ENCODE peak calls at places on chromosomes 13 and 19, in four cellular contexts. One of them, this sample, is unnamed.

GRCh38 chr13:79491715-79492114 is 10.8 kb downstream of the NDFIP2 start:
- DNase-seq in HepG2: no peak
- DNase-seq in GM12878: no peak
- DNase-seq in K562: no peak
- DNase-seq in this sample: no peak

GRCh38 chr13:103104340-103104739 is 38.1 kb upstream of the SLC10A2 start:
- DNase-seq in HepG2: no peak
- DNase-seq in GM12878: no peak
- DNase-seq in K562: no peak
- DNase-seq in this sample: peak

GRCh38 chr13:75881109-75881775 is 245.1 kb downstream of the LMO7 start:
- DNase-seq in HepG2: no peak
- DNase-seq in GM12878: no peak
- DNase-seq in K562: no peak
- DNase-seq in this sample: no peak

GRCh38 chr13:66154981-66155380 is 1075.2 kb downstream of the PCDH9 start:
- DNase-seq in HepG2: no peak
- DNase-seq in GM12878: no peak
- DNase-seq in K562: no peak
- DNase-seq in this sample: no peak

GRCh38 chr19:55210120-55210493 is 806 bp upstream of the PTPRH start:
- DNase-seq in HepG2: peak
- DNase-seq in GM12878: no peak
- DNase-seq in K562: no peak
- DNase-seq in this sample: no peak

GRCh38 chr13:97332725-97333124 is 101.2 kb upstream of the RAP2A start:
- DNase-seq in HepG2: no peak
- DNase-seq in GM12878: no peak
- DNase-seq in K562: no peak
- DNase-seq in this sample: no peak

GRCh38 chr19:4414144-4414799 is 11.8 kb downstream of the CHAF1A start:
- DNase-seq in HepG2: no peak
- DNase-seq in GM12878: no peak
- DNase-seq in K562: no peak
- DNase-seq in this sample: no peak

GRCh38 chr13:98549006-98549727 is 27.7 kb downstream of the STK24 start:
- DNase-seq in HepG2: peak
- DNase-seq in GM12878: no peak
- DNase-seq in K562: no peak
- DNase-seq in this sample: no peak

GRCh38 chr13:100106705-100107104 is 17.8 kb downstream of the PCCA start:
- DNase-seq in HepG2: no peak
- DNase-seq in GM12878: no peak
- DNase-seq in K562: no peak
- DNase-seq in this sample: no peak

GRCh38 chr13:101875717-101876393 is 423.4 kb downstream of the ITGBL1 start:
- DNase-seq in HepG2: peak
- DNase-seq in GM12878: no peak
- DNase-seq in K562: no peak
- DNase-seq in this sample: no peak

GRCh38 chr19:15532779-15533521 is 24.6 kb downstream of the CYP4F22 start:
- DNase-seq in HepG2: no peak
- DNase-seq in GM12878: peak
- DNase-seq in K562: peak
- DNase-seq in this sample: no peak

GRCh38 chr19:46081928-46082727 is 41.3 kb upstream of the IGFL4 start:
- DNase-seq in HepG2: peak
- DNase-seq in GM12878: peak
- DNase-seq in K562: peak
- DNase-seq in this sample: no peak

GRCh38 chr13:46176756-46177155 is 5.2 kb downstream of the LCP1 start:
- DNase-seq in HepG2: no peak
- DNase-seq in GM12878: peak
- DNase-seq in K562: no peak
- DNase-seq in this sample: no peak

GRCh38 chr19:2613507-2614295 is 88.8 kb downstream of the GNG7 start:
- DNase-seq in HepG2: no peak
- DNase-seq in GM12878: no peak
- DNase-seq in K562: peak
- DNase-seq in this sample: no peak

GRCh38 chr13:110304256-110304655 is 2.7 kb downstream of the COL4A1 start:
- DNase-seq in HepG2: no peak
- DNase-seq in GM12878: no peak
- DNase-seq in K562: no peak
- DNase-seq in this sample: no peak

GRCh38 chr19:4430760-4431159 is 26.8 kb downstream of the UBXN6 start:
- DNase-seq in HepG2: no peak
- DNase-seq in GM12878: no peak
- DNase-seq in K562: no peak
- DNase-seq in this sample: no peak

GRCh38 chr19:7904074-7905020 is 670 bp downstream of the MAP2K7 start:
- DNase-seq in HepG2: no peak
- DNase-seq in GM12878: no peak
- DNase-seq in K562: peak
- DNase-seq in this sample: no peak

GRCh38 chr19:51473009-51473707 is 5.2 kb upstream of the CEACAM18 start:
- DNase-seq in HepG2: peak
- DNase-seq in GM12878: peak
- DNase-seq in K562: peak
- DNase-seq in this sample: peak

GRCh38 chr13:42553098-42554046 is 20.6 kb upstream of the TNFSF11 start:
- DNase-seq in HepG2: no peak
- DNase-seq in GM12878: no peak
- DNase-seq in K562: no peak
- DNase-seq in this sample: no peak

GRCh38 chr19:38274734-38275133 is 10.4 kb downstream of the SPINT2 start:
- DNase-seq in HepG2: no peak
- DNase-seq in GM12878: no peak
- DNase-seq in K562: no peak
- DNase-seq in this sample: no peak

GRCh38 chr19:39590265-39590664 is 12.1 kb upstream of the LGALS13 start:
- DNase-seq in HepG2: no peak
- DNase-seq in GM12878: no peak
- DNase-seq in K562: no peak
- DNase-seq in this sample: no peak

GRCh38 chr19:33399081-33399744 is 25.7 kb downstream of the CEBPG start:
- DNase-seq in HepG2: no peak
- DNase-seq in GM12878: no peak
- DNase-seq in K562: no peak
- DNase-seq in this sample: no peak

GRCh38 chr13:97043302-97043701 is 49.0 kb upstream of the OXGR1 start:
- DNase-seq in HepG2: no peak
- DNase-seq in GM12878: no peak
- DNase-seq in K562: no peak
- DNase-seq in this sample: no peak

GRCh38 chr19:3403489-3404323 is 37.3 kb downstream of the NFIC start:
- DNase-seq in HepG2: peak
- DNase-seq in GM12878: no peak
- DNase-seq in K562: no peak
- DNase-seq in this sample: no peak

GRCh38 chr13:45167611-45168554 is 33.0 kb downstream of the KCTD4 start:
- DNase-seq in HepG2: no peak
- DNase-seq in GM12878: no peak
- DNase-seq in K562: no peak
- DNase-seq in this sample: no peak

GRCh38 chr13:43830481-43830873 is 43.7 kb upstream of the ENOX1 start:
- DNase-seq in HepG2: no peak
- DNase-seq in GM12878: no peak
- DNase-seq in K562: no peak
- DNase-seq in this sample: no peak

GRCh38 chr13:30255696-30256095 is 51.7 kb downstream of the KATNAL1 start:
- DNase-seq in HepG2: no peak
- DNase-seq in GM12878: no peak
- DNase-seq in K562: no peak
- DNase-seq in this sample: no peak

GRCh38 chr19:36221474-36221873 is 6.6 kb downstream of the ZNF146 start:
- DNase-seq in HepG2: no peak
- DNase-seq in GM12878: no peak
- DNase-seq in K562: no peak
- DNase-seq in this sample: no peak

GRCh38 chr13:45333973-45334922 is 6.7 kb downstream of the TPT1 start:
- DNase-seq in HepG2: no peak
- DNase-seq in GM12878: no peak
- DNase-seq in K562: no peak
- DNase-seq in this sample: no peak

DNA sequence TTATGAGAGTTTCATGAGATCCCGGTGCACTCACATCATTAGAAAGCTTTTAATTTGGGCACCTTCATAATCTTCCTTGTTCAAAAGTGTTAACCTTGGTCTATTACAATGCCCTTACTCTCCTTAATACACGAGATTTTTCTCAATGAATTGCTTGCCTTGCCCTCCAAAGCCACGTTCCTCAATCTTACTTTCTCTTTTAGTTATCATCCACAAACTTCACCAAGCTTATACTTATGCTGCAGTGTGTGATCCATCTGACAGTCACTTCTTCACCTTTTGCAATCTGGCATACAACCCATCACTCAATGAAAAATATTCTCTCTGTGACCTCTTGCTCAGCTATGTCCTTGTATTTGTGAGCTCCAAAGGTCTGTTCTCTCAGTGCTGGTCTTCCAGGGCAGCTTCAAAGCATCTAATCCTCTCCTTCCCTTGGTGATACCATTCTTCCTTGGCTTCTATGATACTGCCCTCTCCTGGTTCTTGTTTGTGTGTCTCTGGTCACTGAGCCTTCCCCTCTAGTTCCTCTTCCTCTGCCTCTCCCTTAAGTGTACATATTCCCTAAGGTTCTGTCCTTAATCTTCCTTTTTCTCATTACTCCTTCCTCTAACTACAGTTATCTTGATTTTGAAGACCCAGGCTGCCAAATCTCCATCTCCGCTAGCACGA is 202.2 kb upstream of the STARD13 start:
- DNase-seq in HepG2: peak
- DNase-seq in GM12878: peak
- DNase-seq in K562: no peak
- DNase-seq in this sample: no peak
- TF ChIP-seq HDAC6 in HepG2: no peak
- TF ChIP-seq HDAC6 in GM12878: no peak
- TF ChIP-seq HDAC6 in K562: no peak
- TF ChIP-seq HDAC6 in this sample: no peak

GRCh38 chr13:64817721-64818120 is 2412.4 kb downstream of the PCDH9 start:
- DNase-seq in HepG2: no peak
- DNase-seq in GM12878: no peak
- DNase-seq in K562: no peak
- DNase-seq in this sample: no peak

DNA sequence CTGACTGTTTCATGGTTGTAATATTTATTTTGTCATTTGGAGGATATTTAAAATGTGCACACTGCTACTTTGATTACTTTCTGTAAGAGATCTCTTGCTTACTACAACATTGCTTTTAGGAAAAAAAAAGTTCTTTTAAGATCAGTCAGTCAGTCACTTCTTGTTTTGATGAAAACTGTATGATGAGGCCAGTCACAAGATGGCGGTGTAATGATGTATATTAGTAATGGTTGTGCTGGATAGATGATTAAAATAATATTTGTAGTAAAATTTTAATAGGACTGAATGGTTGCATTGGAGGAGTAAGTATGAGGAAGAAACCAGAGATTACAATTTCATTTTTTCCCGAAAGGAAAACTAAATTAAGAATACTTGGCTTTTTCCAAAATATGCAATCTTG is 2411.1 kb downstream of the PCDH9 start:
- DNase-seq in HepG2: no peak
- DNase-seq in GM12878: no peak
- DNase-seq in K562: no peak
- DNase-seq in this sample: no peak
- TF ChIP-seq ATF3 in HepG2: no peak
- TF ChIP-seq ATF3 in GM12878: no peak
- TF ChIP-seq ATF3 in K562: no peak
- TF ChIP-seq ATF3 in this sample: no peak

GRCh38 chr13:40228981-40229380 is 437.5 kb downstream of the FOXO1 start:
- DNase-seq in HepG2: no peak
- DNase-seq in GM12878: no peak
- DNase-seq in K562: no peak
- DNase-seq in this sample: no peak

GRCh38 chr13:40232321-40232720 is 434.1 kb downstream of the FOXO1 start:
- DNase-seq in HepG2: no peak
- DNase-seq in GM12878: no peak
- DNase-seq in K562: no peak
- DNase-seq in this sample: no peak

GRCh38 chr13:40231311-40231710 is 435.1 kb downstream of the FOXO1 start:
- DNase-seq in HepG2: no peak
- DNase-seq in GM12878: no peak
- DNase-seq in K562: no peak
- DNase-seq in this sample: no peak

GRCh38 chr13:40230833-40231266 is 435.6 kb downstream of the FOXO1 start:
- DNase-seq in HepG2: no peak
- DNase-seq in GM12878: no peak
- DNase-seq in K562: no peak
- DNase-seq in this sample: no peak

DNA sequence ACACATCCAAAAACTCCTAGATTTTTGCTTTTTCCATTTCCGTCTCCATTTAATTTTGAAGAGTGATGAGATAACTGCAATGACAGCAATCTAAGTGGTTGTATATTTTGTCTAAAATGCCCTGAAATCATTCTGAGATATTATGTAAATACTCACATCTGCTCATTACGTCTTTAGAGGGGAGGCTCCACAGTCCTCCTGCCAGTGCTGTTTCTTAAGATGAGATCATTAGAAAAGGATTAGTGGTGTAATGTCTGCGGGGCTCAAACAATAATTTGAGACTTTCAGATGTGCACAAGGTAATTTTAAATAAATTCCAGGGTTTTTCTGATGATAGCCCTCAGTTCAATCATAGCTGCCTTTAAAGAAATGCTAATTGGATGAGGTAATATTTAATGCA is 438.0 kb downstream of the FOXO1 start:
- DNase-seq in HepG2: no peak
- DNase-seq in GM12878: no peak
- DNase-seq in K562: no peak
- DNase-seq in this sample: no peak
- TF ChIP-seq HDAC6 in HepG2: no peak
- TF ChIP-seq HDAC6 in GM12878: no peak
- TF ChIP-seq HDAC6 in K562: no peak
- TF ChIP-seq HDAC6 in this sample: no peak

GRCh38 chr13:76944457-76944856 is 3.9 kb upstream of the ACOD1 start:
- DNase-seq in HepG2: no peak
- DNase-seq in GM12878: no peak
- DNase-seq in K562: no peak
- DNase-seq in this sample: no peak
- TF ChIP-seq ATF3 in HepG2: no peak
- TF ChIP-seq ATF3 in GM12878: no peak
- TF ChIP-seq ATF3 in K562: no peak
- TF ChIP-seq ATF3 in this sample: no peak

GRCh38 chr13:113936166-113936565 is 37.7 kb downstream of the C13orf46 start:
- DNase-seq in HepG2: no peak
- DNase-seq in GM12878: no peak
- DNase-seq in K562: no peak
- DNase-seq in this sample: no peak

GRCh38 chr13:113934576-113934975 is 39.3 kb downstream of the C13orf46 start:
- DNase-seq in HepG2: no peak
- DNase-seq in GM12878: no peak
- DNase-seq in K562: no peak
- DNase-seq in this sample: no peak

GRCh38 chr13:113935523-113935922 is 38.4 kb downstream of the C13orf46 start:
- DNase-seq in HepG2: no peak
- DNase-seq in GM12878: no peak
- DNase-seq in K562: no peak
- DNase-seq in this sample: no peak

GRCh38 chr13:113933901-113934300 is 40.0 kb downstream of the C13orf46 start:
- DNase-seq in HepG2: no peak
- DNase-seq in GM12878: no peak
- DNase-seq in K562: no peak
- DNase-seq in this sample: no peak

GRCh38 chr13:113935081-113935511 is 38.8 kb downstream of the C13orf46 start:
- DNase-seq in HepG2: no peak
- DNase-seq in GM12878: no peak
- DNase-seq in K562: no peak
- DNase-seq in this sample: no peak
- TF ChIP-seq HDAC6 in HepG2: no peak
- TF ChIP-seq HDAC6 in GM12878: no peak
- TF ChIP-seq HDAC6 in K562: no peak
- TF ChIP-seq HDAC6 in this sample: no peak

This sample was measured in H1.